ENCODE peak calls at places on chromosome 17, in four cellular contexts. E, I, T and U are unnamed samples.

GRCh38 chr17:83185023-83186002 is 105.9 kb downstream of the METRNL start:
- DNase-seq in I (no peak), T (no peak), E (no peak), U (no peak)

GRCh38 chr17:67111327-67111726 is 67.0 kb downstream of the CACNG1 start:
- DNase-seq in E (no peak), T (no peak), I (no peak), U (no peak)

GRCh38 chr17:31564883-31565297 is 173.4 kb downstream of the RAB11FIP4 start:
- DNase-seq in E (no peak), I (no peak), T (no peak), U (no peak)

GRCh38 chr17:4934173-4934979 is 2.3 kb downstream of the GP1BA start:
- DNase-seq in T (peak), I (peak), E (peak), U (no peak)

GRCh38 chr17:13204607-13205237 is 186.9 kb upstream of the ELAC2 start:
- DNase-seq in T (no peak), E (no peak), I (no peak), U (no peak)

GRCh38 chr17:41586863-41587495 is at the start of gene KRT14:
- DNase-seq in T (no peak), I (no peak), E (no peak), U (no peak)

GRCh38 chr17:58534901-58535421 is 20.5 kb upstream of the MTMR4 start:
- DNase-seq in I (no peak), T (no peak), E (no peak), U (no peak)

GRCh38 chr17:81991684-81992513 is 14.5 kb downstream of the ASPSCR1 start:
- DNase-seq in I (peak), E (no peak), T (peak), U (peak)

GRCh38 chr17:31373150-31374082 is 18.1 kb upstream of the RAB11FIP4 start:
- DNase-seq in T (no peak), E (peak), I (no peak), U (no peak)

GRCh38 chr17:38969281-38969680 is 2.1 kb upstream of the FBXO47 start:
- DNase-seq in I (peak), T (no peak), E (no peak), U (no peak)

GRCh38 chr17:78899361-78900260 is 3.4 kb downstream of the CEP295NL start:
- DNase-seq in I (peak), E (no peak), T (no peak), U (no peak)

GRCh38 chr17:41935641-41936040 is 5.2 kb downstream of the ODAD4 start:
- DNase-seq in E (no peak), I (no peak), T (no peak), U (no peak)

GRCh38 chr17:38587956-38588771 is 17.6 kb downstream of the SRCIN1 start:
- DNase-seq in E (no peak), I (no peak), T (no peak), U (no peak)

GRCh38 chr17:61818225-61818624 is 45.1 kb downstream of the BRIP1 start:
- DNase-seq in E (no peak), T (no peak), I (no peak), U (no peak)

GRCh38 chr17:60127068-60128064 is 22.4 kb upstream of the CA4 start:
- DNase-seq in E (no peak), T (no peak), I (no peak), U (peak)

GRCh38 chr17:80254396-80255241 is 6.0 kb upstream of the RNF213 start:
- DNase-seq in I (no peak), E (peak), T (peak), U (no peak)

GRCh38 chr17:61510991-61511390 is 58.8 kb downstream of the TBX4 start:
- DNase-seq in T (no peak), I (no peak), E (no peak), U (no peak)

GRCh38 chr17:20266806-20267458 is 200.4 kb downstream of the LGALS9B start:
- DNase-seq in T (no peak), E (no peak), I (no peak), U (no peak)

GRCh38 chr17:50765454-50766221 is 1.7 kb downstream of the ANKRD40CL start:
- DNase-seq in E (peak), T (no peak), I (no peak), U (no peak)

GRCh38 chr17:66233023-66233753 is 4.0 kb upstream of the APOH start:
- DNase-seq in I (no peak), E (no peak), T (no peak), U (no peak)

GRCh38 chr17:80964859-80965580 is 26.6 kb upstream of the CHMP6 start:
- DNase-seq in I (no peak), T (no peak), E (no peak), U (peak)

GRCh38 chr17:10435096-10435495 is 13.3 kb upstream of the MYH8 start:
- DNase-seq in I (no peak), E (no peak), T (no peak), U (no peak)

GRCh38 chr17:48555616-48556533 is 11.0 kb upstream of the HOXB2 start:
- DNase-seq in T (no peak), E (no peak), I (no peak), U (no peak)

GRCh38 chr17:74864866-74865395 is 5.2 kb upstream of the GRIN2C start:
- DNase-seq in I (peak), E (peak), T (peak), U (peak)

GRCh38 chr17:55275894-55276804 is 11.4 kb downstream of the HLF start:
- DNase-seq in T (no peak), I (no peak), E (no peak), U (no peak)

GRCh38 chr17:2683912-2684311 is 27.7 kb downstream of the CLUH start:
- DNase-seq in I (no peak), T (no peak), E (no peak), U (no peak)

GRCh38 chr17:42422412-42422957 is 571 bp downstream of the CAVIN1 start:
- DNase-seq in T (peak), I (peak), E (peak), U (no peak)

GRCh38 chr17:73719588-73720071 is 75.4 kb upstream of the SDK2 start:
- DNase-seq in T (no peak), E (no peak), I (peak), U (no peak)

GRCh38 chr17:70454377-70454776 is 285.0 kb downstream of the KCNJ2 start:
- DNase-seq in E (no peak), T (no peak), I (no peak), U (no peak)

GRCh38 chr17:37089998-37090397 is 141.2 kb downstream of the AATF start:
- DNase-seq in E (peak), T (no peak), I (no peak), U (no peak)

GRCh38 chr17:30600830-30601494 is 123.8 kb downstream of the GOSR1 start:
- DNase-seq in T (no peak), E (peak), I (no peak), U (no peak)

GRCh38 chr17:34990921-34991365 is 10.6 kb downstream of the LIG3 start:
- DNase-seq in I (no peak), E (peak), T (peak), U (no peak)
- H3K4me3 ChIP-seq in I (no peak), E (peak), T (no peak), U (no peak)

GRCh38 chr17:28950017-28950751 is 1.1 kb downstream of the PHF12 start:
- DNase-seq in E (peak), T (peak), I (peak), U (peak)

GRCh38 chr17:28950752-28951427 is 428 bp downstream of the PHF12 start:
- DNase-seq in T (no peak), I (no peak), E (no peak), U (no peak)

GRCh38 chr17:28951991-28952975 is 965 bp upstream of the PHF12 start:
- DNase-seq in I (peak), E (peak), T (peak), U (peak)

GRCh38 chr17:28953444-28954118 is 2.3 kb upstream of the PHF12 start:
- DNase-seq in I (no peak), E (peak), T (peak), U (no peak)

DNA sequence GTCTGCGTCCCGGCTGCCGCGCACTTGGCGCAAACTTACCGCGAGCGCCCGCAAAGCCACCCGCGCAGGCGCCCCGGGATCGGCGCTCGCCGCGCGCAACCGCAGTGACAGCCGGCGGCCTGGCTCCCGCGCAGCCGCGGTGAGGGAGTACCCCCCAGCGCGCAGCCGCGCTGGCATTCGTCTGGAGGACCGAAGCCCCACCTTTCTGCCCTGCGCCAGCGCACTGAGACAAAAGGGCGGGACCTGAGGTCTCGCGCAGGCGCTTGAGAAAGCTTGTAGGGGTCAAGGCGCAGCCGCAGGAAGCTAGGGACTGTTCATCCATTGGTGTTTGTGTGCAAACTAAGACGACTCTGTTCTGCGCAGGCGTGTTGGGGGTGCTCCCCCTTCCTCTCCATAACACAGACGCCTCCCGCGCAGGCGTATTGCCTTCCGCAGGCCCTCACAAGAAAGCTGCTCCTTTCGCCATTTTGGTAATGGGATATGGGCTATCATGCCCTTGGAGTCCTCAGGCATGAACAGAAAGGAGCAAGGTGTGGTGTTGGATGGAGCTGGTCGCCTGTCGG is at the start of gene PHF12:
- DNase-seq in E (peak), I (peak), T (peak), U (peak)
- H3K4me3 ChIP-seq in E (peak), I (peak), T (peak), U (peak)

GRCh38 chr17:28407130-28407973 is 1.3 kb upstream of the SLC46A1 start:
- DNase-seq in E (no peak), I (no peak), T (no peak), U (no peak)

GRCh38 chr17:28404812-28405570 is 1.0 kb downstream of the SLC46A1 start:
- DNase-seq in I (no peak), E (no peak), T (peak), U (no peak)

GRCh38 chr17:28406478-28406824 is 439 bp upstream of the SLC46A1 start:
- DNase-seq in T (no peak), E (no peak), I (no peak), U (no peak)

GRCh38 chr17:28405632-28406477 is at the start of gene SLC46A1:
- DNase-seq in I (peak), T (peak), E (peak), U (no peak)

GRCh38 chr17:28407974-28408306 is 1.9 kb upstream of the SLC46A1 start:
- DNase-seq in T (no peak), I (no peak), E (no peak), U (no peak)
- H3K4me3 ChIP-seq in T (no peak), I (no peak), E (no peak), U (no peak)

GRCh38 chr17:62871291-62871690 is 63.2 kb upstream of the MARCHF10 start:
- DNase-seq in T (no peak), E (no peak), I (no peak), U (no peak)

GRCh38 chr17:62880120-62880519 is 72.0 kb upstream of the MARCHF10 start:
- DNase-seq in I (no peak), E (no peak), T (no peak), U (no peak)

GRCh38 chr17:62876664-62877411 is 68.7 kb upstream of the MARCHF10 start:
- DNase-seq in T (no peak), I (no peak), E (no peak), U (no peak)

GRCh38 chr17:62875296-62875695 is 67.2 kb upstream of the MARCHF10 start:
- DNase-seq in E (no peak), T (no peak), I (no peak), U (no peak)

GRCh38 chr17:62876063-62876462 is 67.9 kb upstream of the MARCHF10 start:
- DNase-seq in T (no peak), I (no peak), E (no peak), U (no peak)
- H3K4me3 ChIP-seq in T (no peak), I (no peak), E (no peak), U (no peak)

DNA sequence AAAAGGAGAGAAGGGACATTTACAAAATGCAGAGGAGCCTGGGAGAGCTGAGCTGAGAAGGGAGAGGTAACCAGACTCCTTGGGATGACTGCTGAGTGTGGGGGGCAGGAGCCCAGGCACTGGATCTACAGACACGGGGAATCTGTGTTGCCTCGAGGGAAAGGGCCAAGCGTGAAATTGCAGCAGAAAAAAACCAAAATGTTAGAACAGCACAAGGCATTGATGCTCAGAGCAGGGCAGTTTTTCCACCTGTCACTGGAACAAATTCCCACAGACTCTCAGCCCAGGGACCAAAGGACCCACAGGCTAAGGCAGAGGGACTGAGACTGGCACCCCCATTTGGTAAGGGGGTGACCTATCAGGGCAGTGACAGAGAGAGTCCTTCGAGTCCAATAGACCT is 2.0 kb downstream of the PITPNM3 start:
- DNase-seq in E (no peak), T (no peak), I (no peak), U (no peak)
- H3K4me3 ChIP-seq in E (no peak), T (no peak), I (no peak), U (no peak)

GRCh38 chr17:1227917-1228751 is 42.1 kb upstream of the BHLHA9 start:
- DNase-seq in I (peak), E (no peak), T (no peak), U (no peak)
- H3K4me3 ChIP-seq in I (no peak), E (no peak), T (peak), U (peak)

DNA sequence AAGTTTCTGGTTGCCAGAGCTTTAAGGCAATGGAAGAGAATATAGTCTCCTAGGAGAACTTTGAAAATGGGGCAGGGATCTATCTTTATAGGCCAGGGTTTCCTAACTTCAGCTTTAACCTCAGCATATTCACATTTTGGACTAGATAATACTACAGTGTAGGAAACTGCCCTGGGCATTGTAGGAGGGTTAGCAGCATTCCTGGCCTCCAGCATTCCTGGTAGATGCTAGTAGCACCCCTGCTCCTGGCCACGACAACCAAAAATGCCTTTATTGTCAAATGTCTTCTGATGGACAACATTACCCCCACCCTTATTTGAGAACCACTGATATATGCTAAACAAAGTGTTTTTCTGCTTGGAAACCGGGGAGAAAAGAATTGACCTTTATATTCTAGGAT is 27.8 kb upstream of the MYO18A start:
- DNase-seq in I (no peak), E (no peak), T (no peak), U (no peak)
- H3K4me3 ChIP-seq in I (no peak), E (no peak), T (no peak), U (no peak)

DNA sequence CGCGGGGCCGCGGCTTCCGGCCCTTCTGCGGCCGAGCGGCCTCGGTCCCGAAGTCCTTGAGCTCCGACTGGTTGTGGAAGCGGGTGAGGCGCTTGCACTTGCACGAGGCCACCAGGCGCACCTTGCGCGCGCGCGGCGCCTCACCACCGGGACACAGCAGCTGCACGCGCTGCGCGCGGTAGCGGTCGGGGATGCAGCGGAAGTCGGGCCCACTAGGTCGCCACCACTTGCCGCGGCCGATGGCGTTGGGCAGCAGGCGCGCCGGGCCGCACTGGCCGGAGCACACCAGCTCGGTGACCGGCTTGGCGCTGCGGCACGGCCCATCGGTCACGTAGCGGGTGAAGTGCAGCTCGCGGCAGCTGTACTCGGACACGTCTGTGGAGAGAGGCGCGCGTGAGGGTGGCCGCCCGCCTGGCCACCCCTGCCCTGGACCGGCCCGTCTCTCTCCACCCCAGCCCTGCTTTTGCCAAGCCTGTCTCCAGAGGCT is 3.2 kb downstream of the SOST start:
- DNase-seq in E (no peak), I (peak), T (no peak), U (no peak)
- H3K4me3 ChIP-seq in E (no peak), I (no peak), T (peak), U (peak)